ENCODE peak calls at places on chromosomes 2 and 18, in seven cellular contexts. D is NCI-H1105 treated with DMSO at 0.1 percent for 48 hours; Q is NCI-H1694 treated with DMSO at 0.1 percent for 48 hours; U is left ventricle myocardium inferior; I is activated CD8-positive, alpha-beta memory T cell treated with anti-CD3 and anti-CD28 coated beads for 1 hour; Z is neural crest cell; F is sciatic nerve. N is an unnamed sample.

GRCh38 chr2:151207100-151207499 is 54.6 kb downstream of the RBM43 start:
- DNase-seq in D (no peak), I (no peak), Q (no peak), F (no peak), Z (no peak), U (no peak), N (no peak)

GRCh38 chr2:101986804-101987740 is 4.7 kb upstream of the IL1R2 start:
- DNase-seq in U (no peak), F (no peak), I (no peak), Z (no peak), D (no peak), Q (no peak), N (no peak)

GRCh38 chr2:8003462-8004075 is 678.3 kb upstream of the ID2 start:
- DNase-seq in U (peak), Z (no peak), Q (peak), D (no peak), F (peak), I (no peak), N (no peak)

GRCh38 chr2:158291544-158292175 is 164.9 kb downstream of the CCDC148 start:
- DNase-seq in D (no peak), I (no peak), U (no peak), Z (no peak), Q (no peak), F (no peak), N (no peak)

GRCh38 chr18:79518683-79519128 is 123.0 kb downstream of the NFATC1 start:
- DNase-seq in F (peak), Z (no peak), U (no peak), I (no peak), D (no peak), Q (no peak), N (peak)

GRCh38 chr18:22439447-22439846 is 21.7 kb upstream of the CTAGE1 start:
- DNase-seq in I (no peak), Z (no peak), D (no peak), Q (no peak), F (no peak), U (no peak), N (no peak)

GRCh38 chr2:178666458-178666857 is 140.8 kb downstream of the TTN start:
- DNase-seq in I (no peak), D (no peak), U (no peak), F (no peak), Z (no peak), Q (no peak), N (no peak)

GRCh38 chr2:189657867-189658266 is 3.4 kb upstream of the ASNSD1 start:
- DNase-seq in D (no peak), F (no peak), Z (no peak), I (no peak), Q (no peak), U (peak), N (peak)

GRCh38 chr18:49025767-49026500 is 75.2 kb upstream of the SMAD7 start:
- DNase-seq in Z (no peak), I (no peak), D (no peak), U (no peak), F (no peak), Q (no peak), N (peak)

GRCh38 chr18:48951448-48952286 is 902 bp upstream of the SMAD7 start:
- DNase-seq in D (peak), Q (peak), F (peak), I (peak), Z (peak), U (peak), N (peak)

GRCh38 chr18:61322265-61322873 is 10.9 kb upstream of the CDH20 start:
- DNase-seq in Q (peak), Z (peak), D (no peak), U (peak), F (peak), I (no peak), N (peak)

GRCh38 chr2:199458806-199459285 is 1.1 kb upstream of the SATB2 start:
- DNase-seq in Z (peak), F (no peak), I (no peak), Q (no peak), D (peak), U (no peak), N (peak)

GRCh38 chr2:77201755-77202154 is 320.4 kb downstream of the LRRTM4 start:
- DNase-seq in D (no peak), F (no peak), I (no peak), Q (no peak), U (no peak), Z (no peak), N (no peak)

GRCh38 chr18:27608742-27609141 is 423.6 kb upstream of the CHST9 start:
- DNase-seq in Q (peak), Z (no peak), D (no peak), F (no peak), U (no peak), I (no peak), N (no peak)

GRCh38 chr2:70482401-70482800 is 71.2 kb downstream of the TGFA start:
- DNase-seq in U (no peak), Z (no peak), I (no peak), Q (no peak), D (no peak), F (no peak), N (no peak)